ENCODE peak calls at places on chromosomes 16 and 17, in eight cellular contexts. D is tibial artery, C is dorsolateral prefrontal cortex, H is GM23248, K is aorta, U is testis, O is thoracic aorta, R is AG04450. E is an unnamed sample.

GRCh38 chr16:77531741-77532140 is 96.9 kb upstream of the ADAMTS18 start:
- DNase-seq in D (no peak), C (no peak), H (peak; percentile 90), K (no peak), U (no peak), O (no peak), R (no peak), E (no peak)

GRCh38 chr17:38885728-38886642 is 16.1 kb downstream of the LASP1 start:
- DNase-seq in D (no peak), C (no peak), H (peak; percentile 52), K (no peak), U (no peak), O (no peak), R (no peak), E (peak; percentile 33)

GRCh38 chr17:35841505-35841904 is 27.2 kb downstream of the HEATR9 start:
- DNase-seq in D (no peak), C (no peak), H (peak; percentile 48), K (no peak), U (no peak), O (no peak), R (no peak), E (no peak)

GRCh38 chr16:84599528-84600202 is 18.2 kb downstream of the COTL1 start:
- DNase-seq in D (peak; percentile 76), C (no peak), H (peak; percentile 87), K (peak; percentile 84), U (no peak), O (no peak), R (peak; percentile 45), E (peak; percentile 83)

GRCh38 chr17:69883139-69883538 is 191.9 kb upstream of the KCNJ16 start:
- DNase-seq in D (no peak), C (no peak), H (no peak), K (no peak), U (no peak), O (no peak), R (no peak), E (no peak)

GRCh38 chr17:69602969-69603368 is 188.5 kb downstream of the MAP2K6 start:
- DNase-seq in D (no peak), C (no peak), H (no peak), K (no peak), U (no peak), O (no peak), R (no peak), E (no peak)

GRCh38 chr16:83717814-83718213 is 90.0 kb upstream of the HSBP1 start:
- DNase-seq in D (no peak), C (no peak), H (peak; percentile 79), K (no peak), U (no peak), O (no peak), R (no peak), E (no peak)

GRCh38 chr17:30573603-30574175 is 96.5 kb downstream of the GOSR1 start:
- DNase-seq in D (no peak), C (no peak), H (no peak), K (peak; percentile 41), U (no peak), O (no peak), R (no peak), E (no peak)

GRCh38 chr16:57592591-57593003 is 35.8 kb upstream of the ADGRG1 start:
- DNase-seq in D (peak; percentile 51), C (no peak), H (no peak), K (peak; percentile 55), U (no peak), O (no peak), R (no peak), E (no peak)

GRCh38 chr17:56085576-56086267 is 67.6 kb upstream of the ANKFN1 start:
- DNase-seq in D (no peak), C (no peak), H (no peak), K (no peak), U (no peak), O (no peak), R (no peak), E (no peak)

GRCh38 chr16:74605746-74606520 is 981 bp downstream of the GLG1 start:
- DNase-seq in D (peak; percentile 9), C (no peak), H (peak; percentile 62), K (no peak), U (no peak), O (no peak), R (no peak), E (no peak)

GRCh38 chr16:86515780-86516617 is 5.7 kb downstream of the FOXF1 start:
- DNase-seq in D (no peak), C (no peak), H (peak; percentile 54), K (peak; percentile 69), U (no peak), O (no peak), R (no peak), E (no peak)

GRCh38 chr16:82470506-82471196 is 156.1 kb upstream of the CDH13 start:
- DNase-seq in D (no peak), C (no peak), H (no peak), K (no peak), U (no peak), O (no peak), R (no peak), E (no peak)

GRCh38 chr16:31395647-31396046 is 2.5 kb downstream of the ITGAD start:
- DNase-seq in D (no peak), C (no peak), H (no peak), K (no peak), U (peak; percentile 35), O (no peak), R (no peak), E (no peak)

GRCh38 chr16:81630632-81631026 is 148.5 kb upstream of the PLCG2 start:
- DNase-seq in D (no peak), C (no peak), H (no peak), K (no peak), U (no peak), O (no peak), R (no peak), E (no peak)

GRCh38 chr16:31335431-31335830 is 19.5 kb upstream of the ITGAX start:
- DNase-seq in D (peak; percentile 35), C (no peak), H (no peak), K (no peak), U (no peak), O (no peak), R (no peak), E (no peak)

GRCh38 chr17:40366861-40367518 is 2.5 kb upstream of the GJD3 start:
- DNase-seq in D (no peak), C (no peak), H (no peak), K (peak; percentile 62), U (no peak), O (no peak), R (no peak), E (peak; percentile 49)

GRCh38 chr17:74466111-74466784 is at the start of gene CD300A:
- DNase-seq in D (no peak), C (no peak), H (no peak), K (no peak), U (peak; percentile 48), O (no peak), R (no peak), E (peak; percentile 41)

GRCh38 chr17:83116311-83116771 is 36.9 kb downstream of the METRNL start:
- DNase-seq in D (no peak), C (no peak), H (no peak), K (peak; percentile 74), U (no peak), O (no peak), R (no peak), E (peak; percentile 48)

GRCh38 chr17:80191192-80191591 is 21.4 kb downstream of the CARD14 start:
- DNase-seq in D (no peak), C (no peak), H (no peak), K (no peak), U (no peak), O (no peak), R (no peak), E (peak; percentile 28)

GRCh38 chr17:16425202-16425601 is 9.8 kb downstream of the TRPV2 start:
- DNase-seq in D (no peak), C (no peak), H (no peak), K (no peak), U (no peak), O (no peak), R (no peak), E (no peak)

GRCh38 chr16:23590181-23590580 is 5.9 kb downstream of the NDUFAB1 start:
- DNase-seq in D (no peak), C (no peak), H (no peak), K (no peak), U (no peak), O (no peak), R (no peak), E (no peak)

GRCh38 chr16:77459534-77460412 is 24.9 kb upstream of the ADAMTS18 start:
- DNase-seq in D (no peak), C (no peak), H (no peak), K (no peak), U (no peak), O (no peak), R (no peak), E (no peak)

GRCh38 chr16:84339316-84339715 is 29.0 kb upstream of the ATP2C2 start:
- DNase-seq in D (no peak), C (no peak), H (no peak), K (peak; percentile 8), U (no peak), O (no peak), R (no peak), E (no peak)

DNA sequence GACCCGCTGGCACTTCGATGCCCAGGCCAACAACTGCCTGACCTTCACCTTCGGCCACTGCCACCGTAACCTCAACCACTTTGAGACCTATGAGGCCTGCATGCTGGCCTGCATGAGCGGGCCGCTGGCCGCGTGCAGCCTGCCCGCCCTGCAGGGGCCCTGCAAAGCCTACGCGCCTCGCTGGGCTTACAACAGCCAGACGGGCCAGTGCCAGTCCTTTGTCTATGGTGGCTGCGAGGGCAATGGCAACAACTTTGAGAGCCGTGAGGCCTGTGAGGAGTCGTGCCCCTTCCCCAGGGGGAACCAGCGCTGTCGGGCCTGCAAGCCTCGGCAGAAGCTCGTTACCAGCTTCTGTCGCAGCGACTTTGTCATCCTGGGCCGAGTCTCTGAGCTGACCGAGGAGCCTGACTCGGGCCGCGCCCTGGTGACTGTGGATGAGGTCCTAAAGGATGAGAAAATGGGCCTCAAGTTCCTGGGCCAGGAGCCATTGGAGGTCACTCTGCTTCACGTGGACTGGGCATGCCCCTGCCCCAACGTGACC is 5.0 kb downstream of the WFIKKN2 start:
- DNase-seq in D (peak; percentile 50), C (no peak), H (no peak), K (peak; percentile 74), U (no peak), O (no peak), R (no peak), E (no peak)
- H3K27ac ChIP-seq in D (no peak overlapping the region), C (no peak overlapping the region), H (no peak overlapping the region), K (no peak overlapping the region), U (no peak overlapping the region), O (no peak overlapping the region), R (no peak overlapping the region), E (no peak overlapping the region)

GRCh38 chr17:68507581-68507980 is 4.6 kb upstream of the PRKAR1A start:
- DNase-seq in D (no peak), C (no peak), H (peak; percentile 41), K (no peak), U (no peak), O (no peak), R (no peak), E (no peak)
- H3K27ac ChIP-seq in D (no peak overlapping the region), C (no peak overlapping the region), H (no peak overlapping the region), K (no peak overlapping the region), U (no peak overlapping the region), O (no peak overlapping the region), R (no peak overlapping the region), E (no peak overlapping the region)

GRCh38 chr16:2473425-2473926 is 1.5 kb upstream of the TBC1D24 start:
- DNase-seq in D (no peak), C (no peak), H (no peak), K (no peak), U (no peak), O (no peak), R (no peak), E (peak; percentile 77)
- H3K27ac ChIP-seq in D (no peak overlapping the region), C (no peak overlapping the region), H (no peak overlapping the region), K (no peak overlapping the region), U (no peak overlapping the region), O (no peak overlapping the region), R (no peak overlapping the region), E (no peak overlapping the region)

GRCh38 chr16:89993377-89993776 is 25.9 kb downstream of the DBNDD1 start:
- DNase-seq in D (no peak), C (no peak), H (no peak), K (no peak), U (no peak), O (no peak), R (no peak), E (no peak)
- H3K27ac ChIP-seq in D (no peak overlapping the region), C (no peak overlapping the region), H (no peak overlapping the region), K (no peak overlapping the region), U (no peak overlapping the region), O (no peak overlapping the region), R (no peak overlapping the region), E (no peak overlapping the region)

E was measured in right cardiac atrium.